ENCODE peak calls at places on chromosome 16, in nine cellular contexts. One of them, this sample, is unnamed.

GRCh38 chr16:17435324-17435723 is 35.4 kb downstream of the XYLT1 start:
- DNase-seq in activated naive CD4-positive, alpha-beta T cell treated with Interleukin-2 at 50 U/mL for 16 hours: no peak
- DNase-seq in Ammon's horn: no peak
- DNase-seq in GM19239: no peak
- DNase-seq in upper lobe of right lung: no peak
- DNase-seq in GOT3: no peak
- DNase-seq in CD8-positive, alpha-beta T cell: no peak
- DNase-seq in activated T-helper 1 cell treated with anti-CD3 and anti-CD28 coated beads, Interleukin-12 subunit alpha, Interleukin-12 subunit beta, Interleukin-2, Interleukin-4 antibody, amounts not matched to agents 30 ng/mL and 10 ng/mL and 1 ng/mL, durations not matched to agents 14 hours and 24 hours and 36 hours: no peak
- DNase-seq in body of pancreas: no peak
- DNase-seq in this sample: no peak

GRCh38 chr16:79627092-79627491 is 26.6 kb upstream of the MAF start:
- DNase-seq in activated T-helper 1 cell treated with anti-CD3 and anti-CD28 coated beads, Interleukin-12 subunit alpha, Interleukin-12 subunit beta, Interleukin-2, Interleukin-4 antibody, amounts not matched to agents 30 ng/mL and 10 ng/mL and 1 ng/mL, durations not matched to agents 14 hours and 24 hours and 36 hours: no peak
- DNase-seq in GOT3: no peak
- DNase-seq in upper lobe of right lung: no peak
- DNase-seq in Ammon's horn: no peak
- DNase-seq in body of pancreas: no peak
- DNase-seq in CD8-positive, alpha-beta T cell: no peak
- DNase-seq in activated naive CD4-positive, alpha-beta T cell treated with Interleukin-2 at 50 U/mL for 16 hours: no peak
- DNase-seq in GM19239: no peak
- DNase-seq in this sample: no peak

GRCh38 chr16:23950291-23950894 is 114.6 kb downstream of the PRKCB start:
- DNase-seq in Ammon's horn: no peak
- DNase-seq in GM19239: no peak
- DNase-seq in body of pancreas: no peak
- DNase-seq in upper lobe of right lung: no peak
- DNase-seq in activated T-helper 1 cell treated with anti-CD3 and anti-CD28 coated beads, Interleukin-12 subunit alpha, Interleukin-12 subunit beta, Interleukin-2, Interleukin-4 antibody, amounts not matched to agents 30 ng/mL and 10 ng/mL and 1 ng/mL, durations not matched to agents 14 hours and 24 hours and 36 hours: no peak
- DNase-seq in GOT3: no peak
- DNase-seq in CD8-positive, alpha-beta T cell: no peak
- DNase-seq in activated naive CD4-positive, alpha-beta T cell treated with Interleukin-2 at 50 U/mL for 16 hours: no peak
- DNase-seq in this sample: no peak

GRCh38 chr16:6160871-6161270 is 1063.3 kb upstream of the EEF2KMT start:
- DNase-seq in body of pancreas: no peak
- DNase-seq in activated naive CD4-positive, alpha-beta T cell treated with Interleukin-2 at 50 U/mL for 16 hours: no peak
- DNase-seq in upper lobe of right lung: no peak
- DNase-seq in Ammon's horn: no peak
- DNase-seq in CD8-positive, alpha-beta T cell: no peak
- DNase-seq in GOT3: no peak
- DNase-seq in GM19239: no peak
- DNase-seq in activated T-helper 1 cell treated with anti-CD3 and anti-CD28 coated beads, Interleukin-12 subunit alpha, Interleukin-12 subunit beta, Interleukin-2, Interleukin-4 antibody, amounts not matched to agents 30 ng/mL and 10 ng/mL and 1 ng/mL, durations not matched to agents 14 hours and 24 hours and 36 hours: no peak
- DNase-seq in this sample: no peak

GRCh38 chr16:83095926-83096692 is 469.3 kb downstream of the CDH13 start:
- DNase-seq in activated naive CD4-positive, alpha-beta T cell treated with Interleukin-2 at 50 U/mL for 16 hours: no peak
- DNase-seq in GOT3: no peak
- DNase-seq in Ammon's horn: no peak
- DNase-seq in upper lobe of right lung: no peak
- DNase-seq in body of pancreas: no peak
- DNase-seq in CD8-positive, alpha-beta T cell: no peak
- DNase-seq in GM19239: no peak
- DNase-seq in activated T-helper 1 cell treated with anti-CD3 and anti-CD28 coated beads, Interleukin-12 subunit alpha, Interleukin-12 subunit beta, Interleukin-2, Interleukin-4 antibody, amounts not matched to agents 30 ng/mL and 10 ng/mL and 1 ng/mL, durations not matched to agents 14 hours and 24 hours and 36 hours: no peak
- DNase-seq in this sample: no peak

GRCh38 chr16:1183235-1183907 is 30.5 kb downstream of the CACNA1H start:
- DNase-seq in GOT3: no peak
- DNase-seq in CD8-positive, alpha-beta T cell: no peak
- DNase-seq in activated naive CD4-positive, alpha-beta T cell treated with Interleukin-2 at 50 U/mL for 16 hours: no peak
- DNase-seq in upper lobe of right lung: no peak
- DNase-seq in body of pancreas: peak
- DNase-seq in activated T-helper 1 cell treated with anti-CD3 and anti-CD28 coated beads, Interleukin-12 subunit alpha, Interleukin-12 subunit beta, Interleukin-2, Interleukin-4 antibody, amounts not matched to agents 30 ng/mL and 10 ng/mL and 1 ng/mL, durations not matched to agents 14 hours and 24 hours and 36 hours: no peak
- DNase-seq in GM19239: no peak
- DNase-seq in Ammon's horn: peak
- DNase-seq in this sample: peak

GRCh38 chr16:58022601-58023371 is 2.8 kb upstream of the MMP15 start:
- DNase-seq in Ammon's horn: peak
- DNase-seq in CD8-positive, alpha-beta T cell: no peak
- DNase-seq in activated T-helper 1 cell treated with anti-CD3 and anti-CD28 coated beads, Interleukin-12 subunit alpha, Interleukin-12 subunit beta, Interleukin-2, Interleukin-4 antibody, amounts not matched to agents 30 ng/mL and 10 ng/mL and 1 ng/mL, durations not matched to agents 14 hours and 24 hours and 36 hours: no peak
- DNase-seq in GM19239: no peak
- DNase-seq in body of pancreas: peak
- DNase-seq in GOT3: no peak
- DNase-seq in activated naive CD4-positive, alpha-beta T cell treated with Interleukin-2 at 50 U/mL for 16 hours: no peak
- DNase-seq in upper lobe of right lung: peak
- DNase-seq in this sample: no peak

GRCh38 chr16:24983521-24983920 is 31.6 kb downstream of the ARHGAP17 start:
- DNase-seq in activated naive CD4-positive, alpha-beta T cell treated with Interleukin-2 at 50 U/mL for 16 hours: no peak
- DNase-seq in GM19239: no peak
- DNase-seq in upper lobe of right lung: no peak
- DNase-seq in activated T-helper 1 cell treated with anti-CD3 and anti-CD28 coated beads, Interleukin-12 subunit alpha, Interleukin-12 subunit beta, Interleukin-2, Interleukin-4 antibody, amounts not matched to agents 30 ng/mL and 10 ng/mL and 1 ng/mL, durations not matched to agents 14 hours and 24 hours and 36 hours: no peak
- DNase-seq in CD8-positive, alpha-beta T cell: no peak
- DNase-seq in GOT3: no peak
- DNase-seq in Ammon's horn: no peak
- DNase-seq in body of pancreas: no peak
- DNase-seq in this sample: no peak

GRCh38 chr16:84198401-84198800 is 7.4 kb downstream of the ADAD2 start:
- DNase-seq in body of pancreas: no peak
- DNase-seq in CD8-positive, alpha-beta T cell: no peak
- DNase-seq in Ammon's horn: no peak
- DNase-seq in GM19239: no peak
- DNase-seq in GOT3: peak
- DNase-seq in upper lobe of right lung: no peak
- DNase-seq in activated naive CD4-positive, alpha-beta T cell treated with Interleukin-2 at 50 U/mL for 16 hours: no peak
- DNase-seq in activated T-helper 1 cell treated with anti-CD3 and anti-CD28 coated beads, Interleukin-12 subunit alpha, Interleukin-12 subunit beta, Interleukin-2, Interleukin-4 antibody, amounts not matched to agents 30 ng/mL and 10 ng/mL and 1 ng/mL, durations not matched to agents 14 hours and 24 hours and 36 hours: no peak
- DNase-seq in this sample: no peak

GRCh38 chr16:57191056-57191536 is 5.0 kb downstream of the RSPRY1 start:
- DNase-seq in body of pancreas: no peak
- DNase-seq in activated T-helper 1 cell treated with anti-CD3 and anti-CD28 coated beads, Interleukin-12 subunit alpha, Interleukin-12 subunit beta, Interleukin-2, Interleukin-4 antibody, amounts not matched to agents 30 ng/mL and 10 ng/mL and 1 ng/mL, durations not matched to agents 14 hours and 24 hours and 36 hours: no peak
- DNase-seq in GOT3: no peak
- DNase-seq in activated naive CD4-positive, alpha-beta T cell treated with Interleukin-2 at 50 U/mL for 16 hours: no peak
- DNase-seq in Ammon's horn: no peak
- DNase-seq in CD8-positive, alpha-beta T cell: no peak
- DNase-seq in GM19239: no peak
- DNase-seq in upper lobe of right lung: no peak
- DNase-seq in this sample: no peak

GRCh38 chr16:82761858-82762257 is 135.1 kb downstream of the CDH13 start:
- DNase-seq in activated naive CD4-positive, alpha-beta T cell treated with Interleukin-2 at 50 U/mL for 16 hours: no peak
- DNase-seq in activated T-helper 1 cell treated with anti-CD3 and anti-CD28 coated beads, Interleukin-12 subunit alpha, Interleukin-12 subunit beta, Interleukin-2, Interleukin-4 antibody, amounts not matched to agents 30 ng/mL and 10 ng/mL and 1 ng/mL, durations not matched to agents 14 hours and 24 hours and 36 hours: no peak
- DNase-seq in Ammon's horn: peak
- DNase-seq in CD8-positive, alpha-beta T cell: no peak
- DNase-seq in GOT3: no peak
- DNase-seq in body of pancreas: no peak
- DNase-seq in GM19239: no peak
- DNase-seq in upper lobe of right lung: no peak
- DNase-seq in this sample: no peak

GRCh38 chr16:72872966-72873365 is 175.0 kb downstream of the ZFHX3 start:
- DNase-seq in GM19239: no peak
- DNase-seq in upper lobe of right lung: no peak
- DNase-seq in CD8-positive, alpha-beta T cell: no peak
- DNase-seq in Ammon's horn: no peak
- DNase-seq in activated naive CD4-positive, alpha-beta T cell treated with Interleukin-2 at 50 U/mL for 16 hours: no peak
- DNase-seq in activated T-helper 1 cell treated with anti-CD3 and anti-CD28 coated beads, Interleukin-12 subunit alpha, Interleukin-12 subunit beta, Interleukin-2, Interleukin-4 antibody, amounts not matched to agents 30 ng/mL and 10 ng/mL and 1 ng/mL, durations not matched to agents 14 hours and 24 hours and 36 hours: no peak
- DNase-seq in body of pancreas: no peak
- DNase-seq in GOT3: no peak
- DNase-seq in this sample: no peak

GRCh38 chr16:85162478-85163277 is 50.4 kb upstream of the CIBAR2 start:
- DNase-seq in body of pancreas: peak
- DNase-seq in Ammon's horn: no peak
- DNase-seq in GM19239: no peak
- DNase-seq in activated T-helper 1 cell treated with anti-CD3 and anti-CD28 coated beads, Interleukin-12 subunit alpha, Interleukin-12 subunit beta, Interleukin-2, Interleukin-4 antibody, amounts not matched to agents 30 ng/mL and 10 ng/mL and 1 ng/mL, durations not matched to agents 14 hours and 24 hours and 36 hours: no peak
- DNase-seq in upper lobe of right lung: no peak
- DNase-seq in CD8-positive, alpha-beta T cell: no peak
- DNase-seq in activated naive CD4-positive, alpha-beta T cell treated with Interleukin-2 at 50 U/mL for 16 hours: no peak
- DNase-seq in GOT3: no peak
- DNase-seq in this sample: no peak

GRCh38 chr16:5377280-5377898 is 279.8 kb upstream of the EEF2KMT start:
- DNase-seq in upper lobe of right lung: no peak
- DNase-seq in GM19239: no peak
- DNase-seq in GOT3: no peak
- DNase-seq in activated T-helper 1 cell treated with anti-CD3 and anti-CD28 coated beads, Interleukin-12 subunit alpha, Interleukin-12 subunit beta, Interleukin-2, Interleukin-4 antibody, amounts not matched to agents 30 ng/mL and 10 ng/mL and 1 ng/mL, durations not matched to agents 14 hours and 24 hours and 36 hours: no peak
- DNase-seq in CD8-positive, alpha-beta T cell: no peak
- DNase-seq in Ammon's horn: no peak
- DNase-seq in activated naive CD4-positive, alpha-beta T cell treated with Interleukin-2 at 50 U/mL for 16 hours: no peak
- DNase-seq in body of pancreas: no peak
- DNase-seq in this sample: no peak

GRCh38 chr16:56614549-56614991 is 6.2 kb downstream of the MT2A start:
- DNase-seq in GOT3: no peak
- DNase-seq in activated naive CD4-positive, alpha-beta T cell treated with Interleukin-2 at 50 U/mL for 16 hours: no peak
- DNase-seq in activated T-helper 1 cell treated with anti-CD3 and anti-CD28 coated beads, Interleukin-12 subunit alpha, Interleukin-12 subunit beta, Interleukin-2, Interleukin-4 antibody, amounts not matched to agents 30 ng/mL and 10 ng/mL and 1 ng/mL, durations not matched to agents 14 hours and 24 hours and 36 hours: no peak
- DNase-seq in Ammon's horn: no peak
- DNase-seq in body of pancreas: no peak
- DNase-seq in upper lobe of right lung: no peak
- DNase-seq in GM19239: no peak
- DNase-seq in CD8-positive, alpha-beta T cell: no peak
- DNase-seq in this sample: no peak

GRCh38 chr16:23119570-23119969 is 29.7 kb downstream of the USP31 start:
- DNase-seq in activated T-helper 1 cell treated with anti-CD3 and anti-CD28 coated beads, Interleukin-12 subunit alpha, Interleukin-12 subunit beta, Interleukin-2, Interleukin-4 antibody, amounts not matched to agents 30 ng/mL and 10 ng/mL and 1 ng/mL, durations not matched to agents 14 hours and 24 hours and 36 hours: no peak
- DNase-seq in GM19239: no peak
- DNase-seq in upper lobe of right lung: no peak
- DNase-seq in GOT3: no peak
- DNase-seq in activated naive CD4-positive, alpha-beta T cell treated with Interleukin-2 at 50 U/mL for 16 hours: no peak
- DNase-seq in body of pancreas: no peak
- DNase-seq in CD8-positive, alpha-beta T cell: no peak
- DNase-seq in Ammon's horn: no peak
- DNase-seq in this sample: no peak

GRCh38 chr16:80509872-80510271 is 30.9 kb upstream of the DYNLRB2 start:
- DNase-seq in CD8-positive, alpha-beta T cell: no peak
- DNase-seq in activated naive CD4-positive, alpha-beta T cell treated with Interleukin-2 at 50 U/mL for 16 hours: no peak
- DNase-seq in GM19239: no peak
- DNase-seq in upper lobe of right lung: no peak
- DNase-seq in activated T-helper 1 cell treated with anti-CD3 and anti-CD28 coated beads, Interleukin-12 subunit alpha, Interleukin-12 subunit beta, Interleukin-2, Interleukin-4 antibody, amounts not matched to agents 30 ng/mL and 10 ng/mL and 1 ng/mL, durations not matched to agents 14 hours and 24 hours and 36 hours: no peak
- DNase-seq in body of pancreas: no peak
- DNase-seq in Ammon's horn: peak
- DNase-seq in GOT3: no peak
- DNase-seq in this sample: no peak

GRCh38 chr16:53932975-53933374 is 229.0 kb downstream of the FTO start:
- DNase-seq in GOT3: no peak
- DNase-seq in CD8-positive, alpha-beta T cell: no peak
- DNase-seq in GM19239: no peak
- DNase-seq in activated T-helper 1 cell treated with anti-CD3 and anti-CD28 coated beads, Interleukin-12 subunit alpha, Interleukin-12 subunit beta, Interleukin-2, Interleukin-4 antibody, amounts not matched to agents 30 ng/mL and 10 ng/mL and 1 ng/mL, durations not matched to agents 14 hours and 24 hours and 36 hours: no peak
- DNase-seq in activated naive CD4-positive, alpha-beta T cell treated with Interleukin-2 at 50 U/mL for 16 hours: no peak
- DNase-seq in body of pancreas: no peak
- DNase-seq in Ammon's horn: no peak
- DNase-seq in upper lobe of right lung: no peak
- DNase-seq in this sample: no peak

GRCh38 chr16:1300664-1301476 is 8.6 kb upstream of the UBE2I start:
- DNase-seq in Ammon's horn: peak
- DNase-seq in CD8-positive, alpha-beta T cell: peak
- DNase-seq in upper lobe of right lung: peak
- DNase-seq in GOT3: no peak
- DNase-seq in GM19239: peak
- DNase-seq in body of pancreas: peak
- DNase-seq in activated naive CD4-positive, alpha-beta T cell treated with Interleukin-2 at 50 U/mL for 16 hours: peak
- DNase-seq in activated T-helper 1 cell treated with anti-CD3 and anti-CD28 coated beads, Interleukin-12 subunit alpha, Interleukin-12 subunit beta, Interleukin-2, Interleukin-4 antibody, amounts not matched to agents 30 ng/mL and 10 ng/mL and 1 ng/mL, durations not matched to agents 14 hours and 24 hours and 36 hours: peak
- DNase-seq in this sample: no peak

GRCh38 chr16:66357523-66357928 is 9.0 kb upstream of the CDH5 start:
- DNase-seq in GOT3: peak
- DNase-seq in GM19239: peak
- DNase-seq in activated T-helper 1 cell treated with anti-CD3 and anti-CD28 coated beads, Interleukin-12 subunit alpha, Interleukin-12 subunit beta, Interleukin-2, Interleukin-4 antibody, amounts not matched to agents 30 ng/mL and 10 ng/mL and 1 ng/mL, durations not matched to agents 14 hours and 24 hours and 36 hours: no peak
- DNase-seq in body of pancreas: peak
- DNase-seq in upper lobe of right lung: no peak
- DNase-seq in CD8-positive, alpha-beta T cell: no peak
- DNase-seq in Ammon's horn: peak
- DNase-seq in activated naive CD4-positive, alpha-beta T cell treated with Interleukin-2 at 50 U/mL for 16 hours: peak
- DNase-seq in this sample: no peak

GRCh38 chr16:29753516-29753915 is 7.7 kb upstream of the C16orf54 start:
- DNase-seq in GOT3: no peak
- DNase-seq in body of pancreas: no peak
- DNase-seq in upper lobe of right lung: no peak
- DNase-seq in activated naive CD4-positive, alpha-beta T cell treated with Interleukin-2 at 50 U/mL for 16 hours: no peak
- DNase-seq in activated T-helper 1 cell treated with anti-CD3 and anti-CD28 coated beads, Interleukin-12 subunit alpha, Interleukin-12 subunit beta, Interleukin-2, Interleukin-4 antibody, amounts not matched to agents 30 ng/mL and 10 ng/mL and 1 ng/mL, durations not matched to agents 14 hours and 24 hours and 36 hours: no peak
- DNase-seq in GM19239: no peak
- DNase-seq in CD8-positive, alpha-beta T cell: no peak
- DNase-seq in Ammon's horn: no peak
- DNase-seq in this sample: no peak

GRCh38 chr16:88677721-88678120 is 8.6 kb downstream of the SNAI3 start:
- DNase-seq in GM19239: no peak
- DNase-seq in GOT3: no peak
- DNase-seq in activated T-helper 1 cell treated with anti-CD3 and anti-CD28 coated beads, Interleukin-12 subunit alpha, Interleukin-12 subunit beta, Interleukin-2, Interleukin-4 antibody, amounts not matched to agents 30 ng/mL and 10 ng/mL and 1 ng/mL, durations not matched to agents 14 hours and 24 hours and 36 hours: no peak
- DNase-seq in Ammon's horn: no peak
- DNase-seq in CD8-positive, alpha-beta T cell: no peak
- DNase-seq in body of pancreas: no peak
- DNase-seq in activated naive CD4-positive, alpha-beta T cell treated with Interleukin-2 at 50 U/mL for 16 hours: no peak
- DNase-seq in upper lobe of right lung: no peak
- DNase-seq in this sample: no peak

GRCh38 chr16:15043344-15043743 is 12.5 kb downstream of the NTAN1 start:
- DNase-seq in upper lobe of right lung: peak
- DNase-seq in GM19239: no peak
- DNase-seq in activated T-helper 1 cell treated with anti-CD3 and anti-CD28 coated beads, Interleukin-12 subunit alpha, Interleukin-12 subunit beta, Interleukin-2, Interleukin-4 antibody, amounts not matched to agents 30 ng/mL and 10 ng/mL and 1 ng/mL, durations not matched to agents 14 hours and 24 hours and 36 hours: no peak
- DNase-seq in CD8-positive, alpha-beta T cell: no peak
- DNase-seq in GOT3: no peak
- DNase-seq in body of pancreas: no peak
- DNase-seq in activated naive CD4-positive, alpha-beta T cell treated with Interleukin-2 at 50 U/mL for 16 hours: no peak
- DNase-seq in Ammon's horn: no peak
- DNase-seq in this sample: no peak

GRCh38 chr16:54503436-54503835 is 216.8 kb upstream of the IRX3 start:
- DNase-seq in GM19239: no peak
- DNase-seq in activated T-helper 1 cell treated with anti-CD3 and anti-CD28 coated beads, Interleukin-12 subunit alpha, Interleukin-12 subunit beta, Interleukin-2, Interleukin-4 antibody, amounts not matched to agents 30 ng/mL and 10 ng/mL and 1 ng/mL, durations not matched to agents 14 hours and 24 hours and 36 hours: no peak
- DNase-seq in GOT3: no peak
- DNase-seq in CD8-positive, alpha-beta T cell: no peak
- DNase-seq in Ammon's horn: peak
- DNase-seq in activated naive CD4-positive, alpha-beta T cell treated with Interleukin-2 at 50 U/mL for 16 hours: no peak
- DNase-seq in upper lobe of right lung: no peak
- DNase-seq in body of pancreas: no peak
- DNase-seq in this sample: no peak

GRCh38 chr16:28309811-28310311 is 17.5 kb downstream of the SBK1 start:
- DNase-seq in body of pancreas: peak
- DNase-seq in activated T-helper 1 cell treated with anti-CD3 and anti-CD28 coated beads, Interleukin-12 subunit alpha, Interleukin-12 subunit beta, Interleukin-2, Interleukin-4 antibody, amounts not matched to agents 30 ng/mL and 10 ng/mL and 1 ng/mL, durations not matched to agents 14 hours and 24 hours and 36 hours: peak
- DNase-seq in upper lobe of right lung: peak
- DNase-seq in activated naive CD4-positive, alpha-beta T cell treated with Interleukin-2 at 50 U/mL for 16 hours: peak
- DNase-seq in Ammon's horn: no peak
- DNase-seq in GOT3: no peak
- DNase-seq in GM19239: no peak
- DNase-seq in CD8-positive, alpha-beta T cell: peak
- DNase-seq in this sample: no peak

GRCh38 chr16:12575288-12575687 is 228.4 kb downstream of the CPPED1 start:
- DNase-seq in upper lobe of right lung: no peak
- DNase-seq in activated T-helper 1 cell treated with anti-CD3 and anti-CD28 coated beads, Interleukin-12 subunit alpha, Interleukin-12 subunit beta, Interleukin-2, Interleukin-4 antibody, amounts not matched to agents 30 ng/mL and 10 ng/mL and 1 ng/mL, durations not matched to agents 14 hours and 24 hours and 36 hours: no peak
- DNase-seq in GM19239: no peak
- DNase-seq in activated naive CD4-positive, alpha-beta T cell treated with Interleukin-2 at 50 U/mL for 16 hours: no peak
- DNase-seq in body of pancreas: no peak
- DNase-seq in GOT3: no peak
- DNase-seq in CD8-positive, alpha-beta T cell: no peak
- DNase-seq in Ammon's horn: no peak
- DNase-seq in this sample: peak

GRCh38 chr16:51734220-51734619 is 583.1 kb upstream of the SALL1 start:
- DNase-seq in CD8-positive, alpha-beta T cell: no peak
- DNase-seq in body of pancreas: no peak
- DNase-seq in GM19239: no peak
- DNase-seq in upper lobe of right lung: no peak
- DNase-seq in GOT3: no peak
- DNase-seq in activated naive CD4-positive, alpha-beta T cell treated with Interleukin-2 at 50 U/mL for 16 hours: no peak
- DNase-seq in Ammon's horn: no peak
- DNase-seq in activated T-helper 1 cell treated with anti-CD3 and anti-CD28 coated beads, Interleukin-12 subunit alpha, Interleukin-12 subunit beta, Interleukin-2, Interleukin-4 antibody, amounts not matched to agents 30 ng/mL and 10 ng/mL and 1 ng/mL, durations not matched to agents 14 hours and 24 hours and 36 hours: no peak
- DNase-seq in this sample: peak

GRCh38 chr16:27253526-27253930 is 15.0 kb downstream of the NSMCE1 start:
- DNase-seq in GM19239: no peak
- DNase-seq in body of pancreas: no peak
- DNase-seq in CD8-positive, alpha-beta T cell: no peak
- DNase-seq in GOT3: no peak
- DNase-seq in activated naive CD4-positive, alpha-beta T cell treated with Interleukin-2 at 50 U/mL for 16 hours: no peak
- DNase-seq in upper lobe of right lung: no peak
- DNase-seq in Ammon's horn: no peak
- DNase-seq in activated T-helper 1 cell treated with anti-CD3 and anti-CD28 coated beads, Interleukin-12 subunit alpha, Interleukin-12 subunit beta, Interleukin-2, Interleukin-4 antibody, amounts not matched to agents 30 ng/mL and 10 ng/mL and 1 ng/mL, durations not matched to agents 14 hours and 24 hours and 36 hours: no peak
- DNase-seq in this sample: no peak

GRCh38 chr16:85286066-85286712 is 173.9 kb upstream of the CIBAR2 start:
- DNase-seq in activated naive CD4-positive, alpha-beta T cell treated with Interleukin-2 at 50 U/mL for 16 hours: no peak
- DNase-seq in body of pancreas: peak
- DNase-seq in activated T-helper 1 cell treated with anti-CD3 and anti-CD28 coated beads, Interleukin-12 subunit alpha, Interleukin-12 subunit beta, Interleukin-2, Interleukin-4 antibody, amounts not matched to agents 30 ng/mL and 10 ng/mL and 1 ng/mL, durations not matched to agents 14 hours and 24 hours and 36 hours: no peak
- DNase-seq in GOT3: no peak
- DNase-seq in upper lobe of right lung: no peak
- DNase-seq in CD8-positive, alpha-beta T cell: no peak
- DNase-seq in Ammon's horn: peak
- DNase-seq in GM19239: no peak
- DNase-seq in this sample: no peak

GRCh38 chr16:85850344-85850880 is 48.5 kb upstream of the IRF8 start:
- DNase-seq in upper lobe of right lung: no peak
- DNase-seq in GM19239: no peak
- DNase-seq in body of pancreas: no peak
- DNase-seq in activated T-helper 1 cell treated with anti-CD3 and anti-CD28 coated beads, Interleukin-12 subunit alpha, Interleukin-12 subunit beta, Interleukin-2, Interleukin-4 antibody, amounts not matched to agents 30 ng/mL and 10 ng/mL and 1 ng/mL, durations not matched to agents 14 hours and 24 hours and 36 hours: no peak
- DNase-seq in Ammon's horn: no peak
- DNase-seq in CD8-positive, alpha-beta T cell: no peak
- DNase-seq in activated naive CD4-positive, alpha-beta T cell treated with Interleukin-2 at 50 U/mL for 16 hours: no peak
- DNase-seq in GOT3: no peak
- DNase-seq in this sample: no peak

GRCh38 chr16:28883221-28883996 is 5.1 kb downstream of the ATP2A1 start:
- DNase-seq in Ammon's horn: no peak
- DNase-seq in GM19239: no peak
- DNase-seq in GOT3: no peak
- DNase-seq in activated T-helper 1 cell treated with anti-CD3 and anti-CD28 coated beads, Interleukin-12 subunit alpha, Interleukin-12 subunit beta, Interleukin-2, Interleukin-4 antibody, amounts not matched to agents 30 ng/mL and 10 ng/mL and 1 ng/mL, durations not matched to agents 14 hours and 24 hours and 36 hours: no peak
- DNase-seq in body of pancreas: no peak
- DNase-seq in activated naive CD4-positive, alpha-beta T cell treated with Interleukin-2 at 50 U/mL for 16 hours: no peak
- DNase-seq in upper lobe of right lung: no peak
- DNase-seq in CD8-positive, alpha-beta T cell: no peak
- DNase-seq in this sample: no peak

This sample was measured in NCI-H187 treated with DMSO at 0.1 percent for 48 hours.